ENCODE peak calls at places on chromosomes 3 and 15, in four cellular contexts. D, K, X and J are unnamed samples.

GRCh38 chr3:136535906-136536305 is 216.3 kb downstream of the STAG1 start:
- DNase-seq in D (no peak), K (no peak), X (no peak), J (no peak)

GRCh38 chr15:57485869-57486268 is 105.8 kb upstream of the MYZAP start:
- DNase-seq in D (peak; percentile 81), K (no peak), X (peak; percentile 44), J (peak; percentile 95)

GRCh38 chr3:4139462-4140140 is 163.6 kb upstream of the SETMAR start:
- DNase-seq in D (peak; percentile 79), K (no peak), X (no peak), J (no peak)

GRCh38 chr3:196198771-196199753 is 12.1 kb downstream of the ZDHHC19 start:
- DNase-seq in D (peak; percentile 26), K (no peak), X (no peak), J (peak; percentile 31)

GRCh38 chr3:62133015-62133414 is 240.3 kb downstream of the FEZF2 start:
- DNase-seq in D (no peak), K (no peak), X (no peak), J (no peak)

GRCh38 chr3:66338927-66339326 is 118.1 kb downstream of the SLC25A26 start:
- DNase-seq in D (no peak), K (no peak), X (no peak), J (no peak)

GRCh38 chr3:111070772-111071256 is 802 bp upstream of the NECTIN3 start:
- DNase-seq in D (peak; percentile 5), K (no peak), X (no peak), J (no peak)

GRCh38 chr3:136937886-136938285 is 19.9 kb upstream of the IL20RB start:
- DNase-seq in D (no peak), K (no peak), X (no peak), J (no peak)

GRCh38 chr3:124467980-124468902 is 262.0 kb upstream of the UMPS start:
- DNase-seq in D (peak; percentile 20), K (peak; percentile 56), X (peak; percentile 75), J (peak; percentile 44)

GRCh38 chr3:28799084-28799483 is 450.5 kb upstream of the AZI2 start:
- DNase-seq in D (no peak), K (no peak), X (no peak), J (peak; percentile 16)

GRCh38 chr15:86538141-86538540 is 458.5 kb downstream of the AGBL1 start:
- DNase-seq in D (no peak), K (no peak), X (no peak), J (no peak)

GRCh38 chr3:54264050-54264449 is 141.7 kb downstream of the CACNA2D3 start:
- DNase-seq in D (no peak), K (no peak), X (no peak), J (no peak)

GRCh38 chr15:30859091-30859874 is 44.4 kb upstream of the FAN1 start:
- DNase-seq in D (peak; percentile 14), K (peak; percentile 18), X (no peak), J (peak; percentile 42)

DNA sequence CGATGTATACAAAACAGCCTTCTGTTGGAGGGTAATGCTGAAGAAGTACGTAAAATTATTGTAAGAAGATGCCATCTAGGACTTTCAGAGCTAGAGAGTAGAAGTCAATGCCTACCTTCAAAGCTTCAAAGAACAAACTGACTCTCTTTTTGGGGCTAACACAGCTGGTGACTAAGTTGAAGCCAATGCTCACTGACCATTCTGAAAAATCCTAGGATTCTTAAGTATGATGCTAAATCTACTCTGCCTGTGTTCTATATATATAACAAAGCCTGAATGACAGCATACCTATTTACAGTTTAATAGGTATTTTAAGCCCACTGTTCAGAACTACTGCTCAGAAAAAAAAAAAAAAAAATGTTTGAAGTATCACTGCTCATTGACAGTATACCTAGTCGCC is 18.9 kb downstream of the ADPGK start:
- DNase-seq in D (no peak), K (no peak), X (no peak), J (no peak)
- TF ChIP-seq NR3C1 in D (no peak), K (no peak), X (no peak), J (no peak)

DNA sequence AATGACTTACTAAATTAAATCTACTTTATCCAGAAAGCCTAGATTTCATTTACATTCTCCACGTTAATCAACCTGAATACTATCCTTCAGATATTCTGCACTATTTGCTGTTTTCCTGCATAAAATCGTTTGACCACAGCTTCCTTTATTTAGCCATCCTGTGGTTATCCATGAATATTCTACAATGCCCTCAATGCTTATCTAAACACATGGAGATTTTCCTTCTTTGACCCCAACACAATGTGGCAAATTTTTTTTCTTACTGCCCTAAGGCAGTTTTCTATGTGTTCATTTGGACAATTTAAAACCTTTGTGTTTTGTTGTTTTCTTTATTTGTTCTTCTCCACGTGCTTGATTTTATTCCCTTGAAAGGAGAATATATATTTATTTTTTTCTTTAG is 495.5 kb upstream of the ROBO1 start:
- DNase-seq in D (no peak), K (no peak), X (no peak), J (no peak)
- TF ChIP-seq NR3C1 in D (no peak), K (no peak), X (no peak), J (no peak)

DNA sequence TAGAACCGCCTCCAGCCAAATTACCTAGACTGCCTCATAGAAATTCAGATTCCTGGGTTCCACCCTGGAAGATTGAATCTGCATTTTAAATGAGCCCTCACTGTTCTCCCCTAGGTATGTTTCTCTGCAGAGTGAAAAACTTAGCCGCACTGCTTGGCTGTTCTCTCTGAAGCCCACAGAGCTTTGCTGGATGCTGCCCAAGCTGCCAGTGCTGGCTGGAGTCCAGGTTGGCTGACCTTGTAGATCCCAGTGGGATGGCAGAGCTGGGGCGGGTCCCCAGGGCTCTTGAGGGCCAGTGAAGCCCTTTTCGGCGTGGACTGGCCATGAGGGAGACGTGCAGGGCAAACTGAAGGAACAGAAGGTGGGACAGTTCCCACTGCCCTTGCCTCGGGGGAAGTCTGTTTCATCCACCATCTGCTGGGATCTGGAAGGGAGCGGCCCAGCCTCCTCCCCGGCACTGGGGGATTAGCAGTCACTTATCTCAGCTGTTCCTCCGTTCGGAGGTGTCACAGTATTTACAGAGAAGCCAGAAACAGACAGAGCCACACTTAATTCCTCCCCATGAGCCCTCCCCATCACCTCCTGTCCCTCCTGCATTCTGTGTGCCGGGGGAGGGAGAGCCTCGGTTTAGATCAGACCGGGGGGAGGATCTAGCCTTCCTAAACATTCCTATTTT is 3.9 kb upstream of the ACTC1 start:
- DNase-seq in D (no peak), K (peak; percentile 79), X (no peak), J (no peak)
- TF ChIP-seq NR3C1 in D (no peak), K (no peak), X (no peak), J (no peak)

GRCh38 chr3:147113293-147114045 is 292.9 kb downstream of the ZIC4 start:
- DNase-seq in D (no peak), K (no peak), X (no peak), J (no peak)
- TF ChIP-seq NR3C1 in D (no peak), K (no peak), X (no peak), J (no peak)

DNA sequence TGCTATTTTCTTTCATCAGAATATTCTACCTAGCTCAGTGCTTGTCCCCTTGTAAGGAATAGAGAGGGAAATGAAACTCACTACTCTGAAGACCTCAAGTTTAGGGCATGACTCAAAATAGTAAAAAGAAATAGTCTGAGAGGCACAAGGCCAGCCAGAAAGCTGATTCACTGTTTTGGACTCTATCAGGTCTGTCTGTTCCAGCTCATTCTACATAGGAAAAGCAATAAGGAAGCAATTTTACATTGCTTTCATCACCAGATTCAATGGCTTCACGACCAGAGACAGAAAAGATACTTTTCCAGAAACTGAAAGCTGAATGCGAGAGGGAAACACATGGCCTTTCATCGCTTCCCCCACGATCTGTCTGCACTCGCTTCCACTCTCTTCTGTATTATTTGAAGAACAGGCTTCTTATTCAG is 276.0 kb downstream of the GBE1 start:
- DNase-seq in D (no peak), K (no peak), X (no peak), J (no peak)
- TF ChIP-seq NR3C1 in D (no peak), K (no peak), X (no peak), J (no peak)